ENCODE peak calls at places on chromosomes 16 and 17, in eight cellular contexts. T is HTR-8/SVneo; O is right lobe of liver; K is stimulated activated naive B cell treated with anti-CD40 and anti-IgM and Interleukin-4, amounts not matched to agents 10 μg/mL and 1 μg/mL and 100 μg/mL, for 72 hours; C is osteoblast; R is stimulated activated CD4-positive, alpha-beta T cell treated with anti-CD3 and anti-CD28 coated beads, Interleukin-1b, Interleukin-23, amount 100 ng/mL, for 24 hours; J is dermis blood vessel endothelial cell; H is fibroblast of lung. A is an unnamed sample.

GRCh38 chr16:12323007-12323699 is 346.6 kb downstream of the SNX29 start:
- DNase-seq in T (no peak), O (no peak), K (peak), C (peak), R (no peak), J (no peak), H (no peak), A (no peak)

GRCh38 chr17:53313746-53314145 is 509.0 kb upstream of the KIF2B start:
- DNase-seq in T (peak), O (no peak), K (no peak), C (no peak), R (no peak), J (no peak), H (peak), A (no peak)

GRCh38 chr17:42276359-42276608 is at the start of gene STAT5B:
- DNase-seq in T (no peak), O (peak), K (peak), C (peak), R (no peak), J (peak), H (peak), A (peak)

GRCh38 chr17:81388091-81388611 is 7.1 kb upstream of the BAHCC1 start:
- DNase-seq in T (no peak), O (no peak), K (no peak), C (peak), R (no peak), J (no peak), H (no peak), A (no peak)

GRCh38 chr16:85906349-85906748 is 7.4 kb downstream of the IRF8 start:
- DNase-seq in T (no peak), O (peak), K (no peak), C (no peak), R (no peak), J (no peak), H (no peak), A (no peak)

GRCh38 chr16:67780847-67781547 is 25.4 kb downstream of the RANBP10 start:
- DNase-seq in T (no peak), O (no peak), K (no peak), C (no peak), R (no peak), J (no peak), H (no peak), A (no peak)

GRCh38 chr16:70578035-70578434 is 54.4 kb downstream of the SF3B3 start:
- DNase-seq in T (no peak), O (no peak), K (no peak), C (peak), R (no peak), J (no peak), H (no peak), A (no peak)

GRCh38 chr16:11016524-11016988 is 72.2 kb downstream of the CLEC16A start:
- DNase-seq in T (no peak), O (no peak), K (no peak), C (no peak), R (no peak), J (no peak), H (no peak), A (no peak)

GRCh38 chr17:42512733-42513251 is 23.2 kb upstream of the NAGLU start:
- DNase-seq in T (no peak), O (no peak), K (no peak), C (peak), R (no peak), J (no peak), H (no peak), A (no peak)

GRCh38 chr17:79788455-79788854 is 8.4 kb downstream of the CBX8 start:
- DNase-seq in T (no peak), O (no peak), K (no peak), C (peak), R (no peak), J (no peak), H (no peak), A (no peak)

GRCh38 chr17:29570521-29570920 is 2.0 kb downstream of the TP53I13 start:
- DNase-seq in T (no peak), O (no peak), K (peak), C (peak), R (no peak), J (no peak), H (no peak), A (no peak)

GRCh38 chr16:49278944-49279725 is 2.5 kb downstream of the CBLN1 start:
- DNase-seq in T (no peak), O (no peak), K (no peak), C (peak), R (no peak), J (no peak), H (no peak), A (no peak)

GRCh38 chr17:48795444-48796162 is 21.4 kb downstream of the TTLL6 start:
- DNase-seq in T (peak), O (peak), K (no peak), C (peak), R (no peak), J (no peak), H (peak), A (peak)

GRCh38 chr17:19750020-19750572 is 2.0 kb upstream of the ALDH3A1 start:
- DNase-seq in T (no peak), O (no peak), K (no peak), C (no peak), R (no peak), J (no peak), H (no peak), A (no peak)

GRCh38 chr17:20256144-20256543 is 211.2 kb downstream of the LGALS9B start:
- DNase-seq in T (no peak), O (no peak), K (no peak), C (no peak), R (no peak), J (no peak), H (no peak), A (no peak)

GRCh38 chr16:66874079-66874775 is 6.1 kb upstream of the PDP2 start:
- DNase-seq in T (no peak), O (peak), K (no peak), C (no peak), R (no peak), J (no peak), H (peak), A (no peak)

A was measured in foreskin fibroblast.